ENCODE peak calls at places on chromosomes 13 and 19, in seven cellular contexts. M is stimulated activated naive CD8-positive, alpha-beta T cell treated with anti-CD3 and anti-CD28 coated beads, Interleukin-15, Interleukin-2, amounts not matched to agents 100 U/mL and 50 U/mL, for 24 hours; F is stimulated activated CD8-positive, alpha-beta memory T cell treated with anti-CD3 and anti-CD28 coated beads, Interleukin-7, amount 100 ng/mL, for 1 hour; V is hepatocyte; Q is ELR; P is GM23248; E is stimulated activated CD4-positive, alpha-beta T cell treated with anti-CD3 and anti-CD28 coated beads, Interleukin-1b, Interleukin-23, amount 100 ng/mL, for 1 hour. K is an unnamed sample.
A peak's percentile ranks its signal among the peaks of the same experiment; 100 is the strongest.

GRCh38 chr13:45292176-45292575 is 48.8 kb downstream of the TPT1 start:
- DNase-seq in F (no peak), M (no peak), P (peak; percentile 41), V (no peak), E (no peak), Q (peak; percentile 40), K (no peak)

GRCh38 chr19:41994521-41994971 is 516 bp upstream of the ATP1A3 start:
- DNase-seq in F (no peak), Q (no peak), E (no peak), P (no peak), M (no peak), V (no peak), K (no peak)

GRCh38 chr19:43574424-43575155 is 737 bp downstream of the XRCC1 start:
- DNase-seq in P (peak; percentile 60), M (no peak), F (no peak), E (no peak), V (no peak), Q (peak; percentile 79), K (no peak)

GRCh38 chr19:1252221-1252817 is 3.9 kb downstream of the MIDN start:
- DNase-seq in V (peak; percentile 85), Q (peak; percentile 95), M (peak; percentile 82), F (no peak), E (no peak), P (peak; percentile 98), K (no peak)

GRCh38 chr13:50509771-50510441 is 333.6 kb downstream of the DLEU7 start:
- DNase-seq in F (no peak), V (no peak), P (peak; percentile 27), Q (peak; percentile 21), M (no peak), E (no peak), K (no peak)

GRCh38 chr19:13803038-13803437 is 7.8 kb downstream of the ZSWIM4 start:
- DNase-seq in P (no peak), M (no peak), F (no peak), Q (no peak), V (no peak), E (no peak), K (no peak)

GRCh38 chr13:37211542-37211941 is 106.1 kb upstream of the CSNK1A1L start:
- DNase-seq in E (no peak), M (no peak), P (no peak), V (no peak), F (no peak), Q (no peak), K (no peak)

GRCh38 chr13:42394361-42395065 is 122.6 kb downstream of the AKAP11 start:
- DNase-seq in P (no peak), Q (no peak), V (no peak), F (no peak), E (no peak), M (no peak), K (no peak)

GRCh38 chr13:33606692-33607091 is 211.3 kb upstream of the RFC3 start:
- DNase-seq in F (no peak), E (no peak), Q (peak; percentile 8), M (no peak), V (peak; percentile 54), P (peak; percentile 31), K (no peak)

GRCh38 chr13:27309967-27310598 is 39.5 kb downstream of the RASL11A start:
- DNase-seq in V (no peak), F (no peak), M (no peak), P (peak; percentile 47), Q (peak; percentile 60), E (no peak), K (peak; percentile 4)

GRCh38 chr13:111325941-111326620 is 5.6 kb downstream of the TEX29 start:
- DNase-seq in F (no peak), E (no peak), M (no peak), V (no peak), P (no peak), Q (no peak), K (no peak)

GRCh38 chr19:28703400-28703956 is 509.5 kb downstream of the UQCRFS1 start:
- DNase-seq in P (peak; percentile 15), F (no peak), M (no peak), V (no peak), Q (no peak), E (no peak), K (no peak)

GRCh38 chr13:31090921-31091624 is 70.6 kb downstream of the HSPH1 start:
- DNase-seq in E (no peak), M (no peak), P (no peak), F (no peak), V (no peak), Q (no peak), K (no peak)

GRCh38 chr13:97559981-97560380 is 126.0 kb downstream of the RAP2A start:
- DNase-seq in M (no peak), V (no peak), E (no peak), F (no peak), P (no peak), Q (no peak), K (no peak)

K was measured in Panc1.